ENCODE peak calls at places on chromosomes 13 and 19, in ten cellular contexts. Z is kidney epithelial cell, N is HFF-Myc, H is A549, L is GM23338, X is upper lobe of right lung, R is heart left ventricle, S is left ventricle myocardium inferior, K is lung, F is ascending aorta. G is an unnamed sample.

GRCh38 chr13:23673354-23673753 is 103.1 kb downstream of the TNFRSF19 start:
- DNase-seq in Z (peak; percentile 61), N (peak; percentile 47), H (no peak), L (no peak), X (no peak), R (no peak), S (no peak), K (peak; percentile 36), F (no peak), G (no peak)

GRCh38 chr19:44718441-44719261 is 19.7 kb downstream of the CEACAM16 start:
- DNase-seq in Z (no peak), N (peak; percentile 56), H (peak; percentile 95), L (peak; percentile 95), X (peak; percentile 74), R (peak; percentile 85), S (peak; percentile 78), K (peak; percentile 70), F (no peak), G (no peak)

GRCh38 chr19:47663435-47663910 is 49.7 kb upstream of the EHD2 start:
- DNase-seq in Z (peak; percentile 69), N (peak; percentile 29), H (peak; percentile 31), L (no peak), X (no peak), R (no peak), S (no peak), K (no peak), F (no peak), G (no peak)

GRCh38 chr13:31767175-31767900 is 28.0 kb downstream of the RXFP2 start:
- DNase-seq in Z (peak; percentile 67), N (no peak), H (no peak), L (no peak), X (no peak), R (no peak), S (no peak), K (no peak), F (no peak), G (no peak)

GRCh38 chr19:36113895-36114762 is 546 bp downstream of the POLR2I start:
- DNase-seq in Z (no peak), N (no peak), H (peak; percentile 67), L (peak; percentile 83), X (no peak), R (peak; percentile 43), S (no peak), K (peak; percentile 45), F (no peak), G (no peak)

GRCh38 chr13:25111557-25111956 is 15.6 kb downstream of the PABPC3 start:
- DNase-seq in Z (no peak), N (no peak), H (no peak), L (no peak), X (no peak), R (no peak), S (no peak), K (no peak), F (no peak), G (peak; percentile 16)

GRCh38 chr13:110306960-110307696 is at the start of the genes COL4A1 and COL4A2:
- DNase-seq in Z (no peak), N (no peak), H (peak; percentile 49), L (peak; percentile 87), X (peak; percentile 78), R (peak; percentile 89), S (peak; percentile 87), K (peak; percentile 51), F (no peak), G (no peak)

GRCh38 chr19:46471116-46471733 is at the start of gene PNMA8A:
- DNase-seq in Z (no peak), N (no peak), H (peak; percentile 57), L (peak; percentile 96), X (peak; percentile 79), R (peak; percentile 80), S (peak; percentile 74), K (peak; percentile 51), F (peak; percentile 55), G (peak; percentile 41)

GRCh38 chr13:51502206-51502651 is 49.4 kb upstream of the INTS6 start:
- DNase-seq in Z (no peak), N (no peak), H (no peak), L (no peak), X (no peak), R (no peak), S (no peak), K (no peak), F (no peak), G (no peak)

GRCh38 chr19:1098177-1099051 is 3.2 kb upstream of the POLR2E start:
- DNase-seq in Z (no peak), N (no peak), H (peak; percentile 82), L (no peak), X (peak; percentile 84), R (no peak), S (no peak), K (peak; percentile 68), F (no peak), G (peak; percentile 69)
- H3K4me3 ChIP-seq in Z (no peak overlapping the region), N (no peak overlapping the region), H (no peak overlapping the region), L (no peak overlapping the region), X (no peak overlapping the region), R (no peak overlapping the region), S (no peak overlapping the region), K (no peak overlapping the region), F (no peak overlapping the region), G (no peak overlapping the region)

DNA sequence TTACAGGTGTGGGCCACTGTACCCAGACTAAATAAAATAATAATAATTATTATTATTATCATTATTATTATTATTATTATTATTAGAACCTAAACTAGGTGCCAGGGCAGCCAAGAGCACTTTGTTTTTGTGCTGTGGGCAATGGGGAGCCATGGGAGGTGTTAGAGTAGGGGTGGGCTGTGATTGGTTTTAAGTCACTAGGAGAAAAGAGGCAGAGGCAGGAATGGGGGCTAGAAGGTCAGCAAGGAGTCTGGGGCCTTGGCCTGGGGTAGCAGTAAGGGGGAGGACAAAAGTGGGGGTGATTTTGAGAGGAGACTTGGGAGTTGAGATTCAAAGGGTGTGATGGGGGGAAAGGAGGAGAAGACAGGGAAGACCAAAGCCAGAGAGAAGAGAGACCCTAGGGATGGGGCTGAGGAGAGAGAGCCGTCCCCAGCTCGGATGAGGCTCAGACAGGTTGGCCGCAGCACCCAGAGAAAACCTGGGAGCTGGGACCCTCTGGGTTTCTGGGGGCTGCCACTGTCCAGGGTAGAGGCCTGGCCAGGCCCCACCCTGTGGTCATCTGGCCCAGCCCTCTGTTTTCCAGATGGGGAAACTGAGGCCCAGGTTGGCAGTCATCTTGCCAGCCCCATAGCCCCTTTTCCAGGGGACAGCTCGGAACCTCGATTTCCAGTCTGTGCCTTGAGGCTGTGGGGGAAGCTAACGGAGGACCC is 17.8 kb upstream of the BTBD2 start:
- DNase-seq in Z (no peak), N (no peak), H (no peak), L (no peak), X (no peak), R (no peak), S (no peak), K (no peak), F (no peak), G (no peak)
- TF ChIP-seq CTCF in Z (no peak), N (no peak), H (no peak), L (no peak), X (no peak), R (no peak), S (no peak), K (no peak), F (no peak), G (no peak)

GRCh38 chr19:40252395-40252794 is 25.9 kb upstream of the CCNP start:
- DNase-seq in Z (no peak), N (no peak), H (no peak), L (peak; percentile 65), X (no peak), R (no peak), S (no peak), K (no peak), F (no peak), G (no peak)
- H3K4me3 ChIP-seq in Z (no peak overlapping the region), N (no peak overlapping the region), H (no peak overlapping the region), L (no peak overlapping the region), X (no peak overlapping the region), R (no peak overlapping the region), S (no peak overlapping the region), K (no peak overlapping the region), F (no peak overlapping the region), G (no peak overlapping the region)

DNA sequence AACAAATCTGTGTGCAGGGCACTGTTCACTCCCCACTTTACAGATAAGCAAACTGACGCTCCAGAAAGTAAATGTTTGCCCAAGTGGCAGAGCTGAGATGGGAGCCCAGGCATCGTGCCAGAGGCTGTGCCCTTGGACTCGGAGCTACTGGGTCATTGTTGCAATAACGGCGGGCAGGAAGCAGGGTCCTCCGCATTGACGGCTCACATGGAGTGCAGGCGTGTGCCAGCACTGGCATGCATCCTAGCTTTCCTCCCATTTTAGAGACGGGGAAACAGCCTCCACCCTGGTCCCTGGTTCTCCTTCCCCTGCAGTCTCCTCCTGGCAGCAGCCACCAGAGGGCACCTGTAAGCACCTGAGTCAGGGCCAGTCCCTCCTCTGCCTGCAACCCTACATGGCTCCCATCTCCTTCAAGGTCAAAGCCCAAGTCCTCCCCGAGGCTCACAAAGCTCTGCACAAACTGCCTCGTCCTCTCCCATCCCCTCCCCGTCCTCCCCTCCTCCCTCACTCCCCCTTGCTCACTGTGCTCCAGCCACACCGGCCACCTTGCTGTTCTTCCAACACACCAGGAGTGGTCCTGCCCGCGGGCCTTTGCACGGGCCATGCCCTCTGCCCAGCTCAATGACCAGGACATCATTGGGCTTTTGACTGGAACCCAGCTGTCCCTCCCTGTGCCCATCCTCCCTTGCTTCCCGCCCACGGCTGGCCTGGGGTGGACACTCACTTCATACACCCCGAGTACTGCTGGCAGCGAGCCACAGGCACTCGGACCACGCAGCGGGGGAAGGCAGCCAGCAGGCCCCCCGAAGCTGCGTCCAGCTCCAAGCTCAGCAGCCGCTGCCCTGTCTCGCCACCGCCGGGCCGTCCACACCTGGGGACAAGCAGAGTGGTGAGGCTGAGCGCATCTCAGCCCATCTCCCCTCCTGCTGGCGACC is 7.7 kb upstream of the LRG1 start:
- DNase-seq in Z (no peak), N (no peak), H (peak; percentile 59), L (no peak), X (peak; percentile 86), R (no peak), S (no peak), K (no peak), F (no peak), G (no peak)
- TF ChIP-seq CTCF in Z (peak; percentile 49), N (peak; percentile 54), H (peak; percentile 36), L (peak; percentile 37), X (peak; percentile 35), R (peak; percentile 19), S (peak; percentile 35), K (no peak), F (no peak), G (peak; percentile 51)

G was measured in retinal pigment epithelial cell.